ENCODE peak calls at places on chromosome 17, in ten cellular contexts. T is immature natural killer cell; A is ELR; U is cardiac septum; C is lung; F is stimulated activated CD4-positive, alpha-beta T cell treated with anti-CD3 and anti-CD28 coated beads, Interleukin-2, amount 100 ng/mL, for 48 hours; H is HAP-1; Y is NCI-H1436; N is activated CD4-positive, CD25-positive, alpha-beta regulatory T cell; O is activated T-helper 1 cell treated with Interleukin-2 at 50 U/mL for 16 hours. B is an unnamed sample.

GRCh38 chr17:33273271-33273670 is 19.8 kb downstream of the ASIC2 start:
- DNase-seq in T (no peak), U (no peak), N (no peak), H (no peak), Y (no peak), O (no peak), A (no peak), F (no peak), C (no peak), B (no peak)

GRCh38 chr17:21058098-21058893 is 15.5 kb upstream of the USP22 start:
- DNase-seq in N (no peak), T (no peak), F (no peak), H (no peak), C (no peak), Y (no peak), U (no peak), O (no peak), A (peak; percentile 68), B (no peak)

GRCh38 chr17:78338860-78339259 is 21.0 kb downstream of the SOCS3 start:
- DNase-seq in A (no peak), N (no peak), O (no peak), T (no peak), F (no peak), C (no peak), Y (no peak), U (no peak), H (no peak), B (peak; percentile 41)

GRCh38 chr17:10821062-10821461 is 16.8 kb downstream of the PIRT start:
- DNase-seq in Y (no peak), H (no peak), N (no peak), T (no peak), A (no peak), O (no peak), U (no peak), F (no peak), C (no peak), B (no peak)

GRCh38 chr17:81295678-81296381 is 723 bp upstream of the SLC38A10 start:
- DNase-seq in A (peak; percentile 78), Y (peak; percentile 81), O (peak; percentile 28), F (peak; percentile 20), U (no peak), N (peak; percentile 15), C (peak; percentile 60), T (no peak), H (peak; percentile 68), B (peak; percentile 93)

GRCh38 chr17:45018514-45019176 is 32.8 kb downstream of the DCAKD start:
- DNase-seq in H (peak; percentile 70), A (peak; percentile 45), F (no peak), U (no peak), T (peak; percentile 6), C (no peak), N (no peak), Y (peak; percentile 31), O (no peak), B (no peak)

GRCh38 chr17:5699789-5700188 is 115.5 kb upstream of the NLRP1 start:
- DNase-seq in H (no peak), F (no peak), A (no peak), U (no peak), T (no peak), N (no peak), Y (no peak), C (no peak), O (no peak), B (no peak)

GRCh38 chr17:8326591-8327583 is 12.8 kb upstream of the ODF4 start:
- DNase-seq in N (no peak), H (peak; percentile 41), Y (peak; percentile 10), O (peak; percentile 2), F (peak; percentile 7), C (no peak), A (peak; percentile 32), T (peak; percentile 6), U (no peak), B (no peak)

GRCh38 chr17:70552230-70552981 is 383.1 kb downstream of the KCNJ2 start:
- DNase-seq in C (no peak), T (peak; percentile 6), O (no peak), A (peak; percentile 72), N (no peak), F (no peak), U (no peak), Y (peak; percentile 64), H (no peak), B (peak; percentile 51)

GRCh38 chr17:52696362-52696761 is 537.8 kb upstream of the CA10 start:
- DNase-seq in F (no peak), T (no peak), N (no peak), A (no peak), U (no peak), Y (peak; percentile 56), H (no peak), C (no peak), O (no peak), B (no peak)

GRCh38 chr17:48611681-48612455 is 1.1 kb upstream of the HOXB7 start:
- DNase-seq in A (no peak), O (no peak), F (no peak), H (peak; percentile 71), U (no peak), C (no peak), Y (peak; percentile 44), N (no peak), T (no peak), B (no peak)

GRCh38 chr17:1058423-1059130 is 61.6 kb downstream of the TIMM22 start:
- DNase-seq in H (peak; percentile 74), O (peak; percentile 17), C (peak; percentile 74), F (peak; percentile 73), Y (no peak), T (peak; percentile 40), U (peak; percentile 89), A (peak; percentile 74), N (peak; percentile 45), B (peak; percentile 70)

GRCh38 chr17:42067371-42068180 is 17.2 kb upstream of the C17orf113 start:
- DNase-seq in H (peak; percentile 89), A (peak; percentile 65), N (peak; percentile 70), U (peak; percentile 81), F (peak; percentile 82), T (peak; percentile 58), Y (peak; percentile 68), O (peak; percentile 48), C (peak; percentile 67), B (peak; percentile 79)

GRCh38 chr17:61065263-61065773 is 334.3 kb upstream of the TBX2 start:
- DNase-seq in F (no peak), T (no peak), O (no peak), U (no peak), C (no peak), H (no peak), N (no peak), A (peak; percentile 56), Y (no peak), B (peak; percentile 79)

GRCh38 chr17:4365628-4366311 is 705 bp downstream of the UBE2G1 start:
- DNase-seq in N (no peak), F (no peak), U (peak; percentile 76), H (peak; percentile 58), O (peak; percentile 13), A (peak; percentile 39), Y (no peak), T (peak; percentile 35), C (peak; percentile 31), B (peak; percentile 22)

GRCh38 chr17:56521439-56522141 is 71.9 kb upstream of the NOG start:
- DNase-seq in U (no peak), O (no peak), N (no peak), T (no peak), F (no peak), A (no peak), Y (no peak), H (no peak), C (no peak), B (no peak)

GRCh38 chr17:13346996-13347762 is 254.6 kb downstream of the HS3ST3A1 start:
- DNase-seq in H (no peak), A (peak; percentile 98), N (no peak), O (no peak), F (no peak), C (no peak), T (no peak), U (no peak), Y (no peak), B (no peak)

GRCh38 chr17:8857919-8858318 is 9.6 kb downstream of the PIK3R6 start:
- DNase-seq in O (no peak), C (no peak), H (no peak), A (peak; percentile 84), T (peak; percentile 28), N (no peak), F (no peak), Y (no peak), U (peak; percentile 78), B (peak; percentile 21)

GRCh38 chr17:68351395-68351794 is 60.1 kb downstream of the ARSG start:
- DNase-seq in U (no peak), N (no peak), A (peak; percentile 36), Y (peak; percentile 4), C (no peak), T (no peak), O (no peak), H (no peak), F (no peak), B (no peak)

GRCh38 chr17:7834554-7834890 is 505 bp downstream of the KDM6B start:
- DNase-seq in N (no peak), O (no peak), H (no peak), T (no peak), C (peak; percentile 81), F (peak; percentile 39), Y (no peak), A (no peak), U (peak; percentile 85), B (peak; percentile 43)

GRCh38 chr17:9234404-9234945 is 213.2 kb downstream of the NTN1 start:
- DNase-seq in T (no peak), A (no peak), H (no peak), Y (no peak), F (no peak), O (no peak), N (no peak), U (no peak), C (no peak), B (no peak)

GRCh38 chr17:32636593-32637218 is 149.9 kb downstream of the CDK5R1 start:
- DNase-seq in T (no peak), N (no peak), F (no peak), A (no peak), O (no peak), Y (no peak), C (no peak), U (no peak), H (no peak), B (no peak)

GRCh38 chr17:37358098-37358829 is 17.5 kb upstream of the C17orf78 start:
- DNase-seq in F (peak; percentile 38), C (peak; percentile 56), U (no peak), H (peak; percentile 88), Y (peak; percentile 65), A (peak; percentile 75), T (no peak), N (peak; percentile 22), O (no peak), B (peak; percentile 71)

GRCh38 chr17:9370464-9370863 is 205.2 kb downstream of the STX8 start:
- DNase-seq in A (peak; percentile 43), H (peak; percentile 25), U (no peak), F (no peak), N (no peak), C (no peak), O (no peak), T (no peak), Y (peak; percentile 63), B (no peak)

GRCh38 chr17:29111816-29112499 is 68.2 kb downstream of the MYO18A start:
- DNase-seq in F (peak; percentile 75), A (peak; percentile 71), Y (peak; percentile 69), C (peak; percentile 71), N (peak; percentile 76), U (peak; percentile 86), O (peak; percentile 35), T (peak; percentile 53), H (peak; percentile 87), B (peak; percentile 70)

GRCh38 chr17:75913537-75914210 is 9.0 kb upstream of the MRPL38 start:
- DNase-seq in Y (no peak), A (no peak), C (no peak), N (no peak), U (no peak), F (no peak), H (no peak), O (no peak), T (no peak), B (no peak)

B was measured in RPMI8226.